ENCODE peak calls at places on chromosomes 16 and 17, in five cellular contexts. Z is H9, A is mesenchymal stem cell, E is H1, I is trophoblast cell. L is an unnamed sample.

GRCh38 chr17:7932483-7932891 is 481 bp downstream of the CNTROB start:
- DNase-seq in A (peak; percentile 59), E (peak; percentile 58), I (peak; percentile 7), Z (peak; percentile 61), L (no peak)

GRCh38 chr17:68602267-68602644 is 1.1 kb upstream of the FAM20A start:
- DNase-seq in I (peak; percentile 50), A (no peak), Z (no peak), E (no peak), L (no peak)

GRCh38 chr16:2777231-2777902 is at the start of gene ELOB:
- DNase-seq in E (peak; percentile 91), I (peak; percentile 88), A (peak; percentile 81), Z (peak; percentile 81), L (peak; percentile 86)

GRCh38 chr17:14701901-14702300 is 401.0 kb downstream of the HS3ST3B1 start:
- DNase-seq in E (no peak), I (peak; percentile 63), A (no peak), Z (no peak), L (no peak)

GRCh38 chr16:1469693-1470201 is 5.1 kb downstream of the CLCN7 start:
- DNase-seq in E (peak; percentile 35), I (no peak), A (no peak), Z (no peak), L (no peak)

GRCh38 chr17:40056379-40057005 is 2.3 kb upstream of the MED24 start:
- DNase-seq in Z (no peak), I (no peak), A (no peak), E (no peak), L (no peak)

GRCh38 chr17:77254961-77255741 is 114.4 kb downstream of the SEC14L1 start:
- DNase-seq in Z (peak; percentile 68), I (peak; percentile 95), A (peak; percentile 97), E (no peak), L (no peak)

GRCh38 chr16:64983983-64984382 is 137.9 kb downstream of the CDH11 start:
- DNase-seq in A (peak; percentile 92), Z (peak; percentile 77), I (no peak), E (peak; percentile 78), L (peak; percentile 30)

GRCh38 chr16:87006789-87007745 is 310.1 kb downstream of the C16orf95 start:
- DNase-seq in I (no peak), A (no peak), E (no peak), Z (no peak), L (no peak)

GRCh38 chr17:65389956-65390355 is 171.5 kb downstream of the AXIN2 start:
- DNase-seq in A (peak; percentile 68), Z (no peak), E (no peak), I (peak; percentile 85), L (no peak)

GRCh38 chr17:4230142-4230541 is 33.6 kb downstream of the ANKFY1 start:
- DNase-seq in Z (no peak), I (peak; percentile 89), A (peak; percentile 99), E (no peak), L (no peak)

GRCh38 chr17:74099441-74100340 is 103.8 kb upstream of the RPL38 start:
- DNase-seq in E (no peak), I (no peak), A (no peak), Z (no peak), L (no peak)

GRCh38 chr17:57455063-57455914 is 199.0 kb downstream of the MSI2 start:
- DNase-seq in E (no peak), A (peak; percentile 43), I (no peak), Z (no peak), L (no peak)

GRCh38 chr16:67098599-67098998 is 11.1 kb upstream of the PHAF1 start:
- DNase-seq in Z (no peak), A (no peak), I (no peak), E (no peak), L (no peak)
- H2BK12ac ChIP-seq in Z (no peak overlapping the region), A (no peak overlapping the region), I (no peak overlapping the region), E (no peak overlapping the region), L (no peak overlapping the region)

GRCh38 chr17:60168654-60169053 is 18.9 kb downstream of the CA4 start:
- DNase-seq in A (no peak), Z (peak; percentile 50), I (no peak), E (no peak), L (no peak)
- H2BK12ac ChIP-seq in A (no peak overlapping the region), Z (no peak overlapping the region), I (no peak overlapping the region), E (peak overlapping the region; percentile 44), L (peak overlapping the region; percentile 63)

GRCh38 chr16:71647391-71647790 is 21.4 kb downstream of the MARVELD3 start:
- DNase-seq in I (no peak), A (no peak), E (no peak), Z (no peak), L (no peak)
- H2BK12ac ChIP-seq in I (no peak overlapping the region), A (no peak overlapping the region), E (no peak overlapping the region), Z (no peak overlapping the region), L (no peak overlapping the region)

GRCh38 chr16:4925791-4926190 is 11.2 kb downstream of the PPL start:
- DNase-seq in I (no peak), A (peak; percentile 37), Z (no peak), E (no peak), L (no peak)
- H2BK12ac ChIP-seq in I (no peak overlapping the region), A (no peak overlapping the region), Z (peak overlapping the region; percentile 25), E (no peak overlapping the region), L (no peak overlapping the region)

GRCh38 chr17:64373722-64374121 is 16.9 kb downstream of the PECAM1 start:
- DNase-seq in I (no peak), Z (no peak), E (no peak), A (no peak), L (no peak)
- H2BK12ac ChIP-seq in I (no peak overlapping the region), Z (no peak overlapping the region), E (no peak overlapping the region), A (no peak overlapping the region), L (no peak overlapping the region)

DNA sequence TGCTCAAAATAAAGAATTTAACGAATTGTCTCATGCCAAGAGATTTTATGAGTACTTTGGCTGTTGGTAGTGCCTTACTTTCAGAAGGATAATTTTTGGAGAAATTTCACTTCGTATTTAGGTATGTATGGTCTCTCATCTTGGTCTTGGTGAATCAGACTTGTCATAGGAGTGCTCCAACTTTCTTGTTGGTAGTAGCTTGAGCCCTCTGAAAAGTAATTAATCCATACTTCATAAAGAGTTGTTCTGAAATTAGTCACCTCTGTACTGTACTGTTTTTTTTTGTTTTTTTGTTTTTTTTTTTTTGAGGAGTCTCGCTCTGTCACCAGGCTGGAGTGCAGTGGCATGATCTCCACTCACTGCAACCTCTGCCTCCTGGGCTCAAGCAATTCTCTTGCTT is 11.6 kb downstream of the ZNRF1 start:
- DNase-seq in Z (no peak), I (no peak), A (no peak), E (no peak), L (no peak)
- H2BK12ac ChIP-seq in Z (no peak overlapping the region), I (no peak overlapping the region), A (no peak overlapping the region), E (no peak overlapping the region), L (no peak overlapping the region)

GRCh38 chr16:13558752-13559151 is 361.2 kb upstream of the ERCC4 start:
- DNase-seq in I (no peak), E (no peak), A (no peak), Z (no peak), L (no peak)
- H2BK12ac ChIP-seq in I (no peak overlapping the region), E (no peak overlapping the region), A (no peak overlapping the region), Z (no peak overlapping the region), L (no peak overlapping the region)

L was measured in neuronal stem cell.